ENCODE peak calls at places on chromosomes 13 and 19, in eight cellular contexts. L, N, W, Y, Q, G, R and E are unnamed samples.

GRCh38 chr13:111394211-111394922 is 73.9 kb downstream of the TEX29 start:
- DNase-seq in L (no peak), N (no peak), W (no peak), Y (no peak), Q (no peak), G (no peak), R (no peak), E (no peak)

GRCh38 chr13:112842343-112842856 is 126.6 kb upstream of the MCF2L start:
- DNase-seq in L (no peak), N (no peak), W (peak; percentile 50), Y (no peak), Q (no peak), G (no peak), R (no peak), E (no peak)

GRCh38 chr19:10876459-10877240 is 5.3 kb downstream of the CARM1 start:
- DNase-seq in L (no peak), N (no peak), W (peak; percentile 73), Y (no peak), Q (no peak), G (no peak), R (no peak), E (no peak)

GRCh38 chr19:55353803-55354697 is 469 bp downstream of the COX6B2 start:
- DNase-seq in L (no peak), N (peak; percentile 73), W (peak; percentile 60), Y (peak; percentile 82), Q (no peak), G (peak; percentile 62), R (peak; percentile 48), E (peak; percentile 84)

GRCh38 chr19:2290441-2291184 is 8.6 kb upstream of the PEAK3 start:
- DNase-seq in L (no peak), N (no peak), W (no peak), Y (no peak), Q (no peak), G (peak; percentile 87), R (no peak), E (no peak)

GRCh38 chr13:78657699-78658629 is 991 bp downstream of the OBI1 start:
- DNase-seq in L (no peak), N (no peak), W (no peak), Y (peak; percentile 13), Q (peak; percentile 30), G (peak; percentile 65), R (no peak), E (no peak)

GRCh38 chr13:22848539-22849052 is 332.2 kb upstream of the SGCG start:
- DNase-seq in L (no peak), N (no peak), W (no peak), Y (no peak), Q (no peak), G (no peak), R (no peak), E (peak; percentile 14)

GRCh38 chr13:28338202-28338601 is 156.7 kb downstream of the FLT1 start:
- DNase-seq in L (no peak), N (no peak), W (no peak), Y (no peak), Q (no peak), G (no peak), R (no peak), E (no peak)

GRCh38 chr19:7705387-7706187 is 3.7 kb upstream of the FCER2 start:
- DNase-seq in L (no peak), N (no peak), W (no peak), Y (no peak), Q (no peak), G (no peak), R (peak; percentile 64), E (no peak)

GRCh38 chr19:7083076-7083956 is 13.8 kb downstream of the ZNF557 start:
- DNase-seq in L (no peak), N (no peak), W (no peak), Y (no peak), Q (no peak), G (peak; percentile 49), R (no peak), E (no peak)

GRCh38 chr13:60707878-60708277 is 310.9 kb downstream of the TDRD3 start:
- DNase-seq in L (no peak), N (no peak), W (no peak), Y (no peak), Q (no peak), G (no peak), R (no peak), E (no peak)

GRCh38 chr19:47122359-47123335 is 8.0 kb upstream of the SAE1 start:
- DNase-seq in L (no peak), N (no peak), W (no peak), Y (peak; percentile 58), Q (no peak), G (no peak), R (no peak), E (no peak)

GRCh38 chr13:32035701-32036100 is 4.1 kb downstream of the FRY start:
- DNase-seq in L (no peak), N (no peak), W (no peak), Y (no peak), Q (no peak), G (no peak), R (no peak), E (no peak)

GRCh38 chr19:46056536-46056935 is 15.7 kb upstream of the IGFL4 start:
- DNase-seq in L (no peak), N (no peak), W (no peak), Y (no peak), Q (no peak), G (peak; percentile 51), R (no peak), E (no peak)

GRCh38 chr13:48508001-48508400 is 24.9 kb downstream of the RCBTB2 start:
- DNase-seq in L (no peak), N (no peak), W (no peak), Y (no peak), Q (no peak), G (no peak), R (no peak), E (no peak)